ENCODE peak calls at places on chromosomes 16 and 17, in five cellular contexts. B is fibroblast of mammary gland; N is HCT116; E is H1; J is activated CD4-positive, CD25-positive, alpha-beta regulatory T cell. M is an unnamed sample.
A peak's percentile ranks its signal among the peaks of the same experiment; 100 is the strongest.

GRCh38 chr16:59697746-59698145 is 963.6 kb upstream of the GOT2 start:
- DNase-seq in B (no peak), N (no peak), E (no peak), J (no peak), M (no peak)

GRCh38 chr17:40550608-40551007 is 14.7 kb downstream of the CCR7 start:
- DNase-seq in B (peak; percentile 100), N (no peak), E (no peak), J (no peak), M (peak; percentile 77)

GRCh38 chr16:49889725-49890397 is 33.9 kb upstream of the ZNF423 start:
- DNase-seq in B (peak; percentile 4), N (peak; percentile 38), E (no peak), J (no peak), M (no peak)

GRCh38 chr17:81457917-81458555 is 54.6 kb downstream of the ACTG1 start:
- DNase-seq in B (no peak), N (no peak), E (no peak), J (no peak), M (no peak)

GRCh38 chr17:75645889-75646625 is 12.8 kb downstream of the SMIM5 start:
- DNase-seq in B (no peak), N (peak; percentile 64), E (no peak), J (no peak), M (no peak)

GRCh38 chr17:909642-910323 is 69.8 kb downstream of the NXN start:
- DNase-seq in B (peak; percentile 94), N (no peak), E (no peak), J (no peak), M (no peak)

GRCh38 chr16:10644092-10644491 is 50.6 kb downstream of the TEKT5 start:
- DNase-seq in B (no peak), N (no peak), E (no peak), J (no peak), M (no peak)

GRCh38 chr17:37312137-37312923 is 63.5 kb upstream of the C17orf78 start:
- DNase-seq in B (no peak), N (no peak), E (no peak), J (no peak), M (no peak)

GRCh38 chr16:59412275-59412841 is 678.2 kb upstream of the GOT2 start:
- DNase-seq in B (peak; percentile 7), N (no peak), E (no peak), J (no peak), M (no peak)

GRCh38 chr17:6894206-6894528 is 62.6 kb upstream of the TEKT1 start:
- DNase-seq in B (peak; percentile 30), N (no peak), E (peak; percentile 34), J (no peak), M (no peak)

GRCh38 chr16:7492122-7492521 is 159.5 kb downstream of the RBFOX1 start:
- DNase-seq in B (no peak), N (no peak), E (no peak), J (no peak), M (no peak)

GRCh38 chr17:74737299-74738050 is 419 bp downstream of the RAB37 start:
- DNase-seq in B (peak; percentile 9), N (peak; percentile 59), E (no peak), J (no peak), M (no peak)

GRCh38 chr16:6104423-6104822 is 1006.8 kb upstream of the EEF2KMT start:
- DNase-seq in B (no peak), N (no peak), E (no peak), J (no peak), M (no peak)

GRCh38 chr16:66334856-66335255 is 31.6 kb upstream of the CDH5 start:
- DNase-seq in B (no peak), N (no peak), E (no peak), J (no peak), M (no peak)

GRCh38 chr16:72455743-72456659 is 284.0 kb upstream of the PMFBP1 start:
- DNase-seq in B (no peak), N (no peak), E (no peak), J (no peak), M (no peak)

GRCh38 chr17:28509784-28510183 is 3.6 kb downstream of the FOXN1 start:
- DNase-seq in B (no peak), N (no peak), E (no peak), J (no peak), M (no peak)

GRCh38 chr16:24309222-24309905 is 53.2 kb downstream of the CACNG3 start:
- DNase-seq in B (peak; percentile 25), N (peak; percentile 36), E (no peak), J (no peak), M (no peak)

GRCh38 chr16:71883849-71884638 is at the start of gene ZNF821:
- DNase-seq in B (peak; percentile 52), N (no peak), E (peak; percentile 73), J (peak; percentile 54), M (peak; percentile 67)

GRCh38 chr17:40501499-40501911 is at the start of gene TNS4:
- DNase-seq in B (no peak), N (peak; percentile 65), E (no peak), J (no peak), M (no peak)

GRCh38 chr16:57175896-57176295 is 9.9 kb downstream of the PSME3IP1 start:
- DNase-seq in B (no peak), N (no peak), E (no peak), J (no peak), M (no peak)

M was measured in tibial artery.